ENCODE peak calls at places on chromosome 15, in four cellular contexts. P is B cell, D is mucosa of descending colon, J is MM.1S. V is an unnamed sample.

GRCh38 chr15:89167267-89168176 is 53.9 kb downstream of the RLBP1 start:
- DNase-seq in P (no peak), D (no peak), J (peak; percentile 80), V (peak; percentile 50)

GRCh38 chr15:90160781-90161727 is 40.1 kb upstream of the SEMA4B start:
- DNase-seq in D (peak; percentile 93), J (no peak), P (no peak), V (no peak)

GRCh38 chr15:59002418-59002859 is 15.0 kb downstream of the RNF111 start:
- DNase-seq in D (no peak), J (no peak), P (peak; percentile 31), V (peak; percentile 37)

GRCh38 chr15:78988361-78988911 is 43.6 kb upstream of the CTSH start:
- DNase-seq in J (no peak), P (no peak), D (peak; percentile 58), V (peak; percentile 53)

GRCh38 chr15:82963356-82964341 is 11.1 kb upstream of the HOMER2 start:
- DNase-seq in D (no peak), J (no peak), P (no peak), V (no peak)

GRCh38 chr15:90154246-90154645 is 46.9 kb upstream of the SEMA4B start:
- DNase-seq in D (no peak), P (no peak), J (no peak), V (no peak)

GRCh38 chr15:31263751-31264533 is 62.7 kb upstream of the KLF13 start:
- DNase-seq in P (peak; percentile 91), D (peak; percentile 88), J (peak; percentile 93), V (no peak)

GRCh38 chr15:64452988-64453688 is 7.2 kb upstream of the ZNF609 start:
- DNase-seq in D (no peak), P (no peak), J (no peak), V (no peak)

GRCh38 chr15:39448409-39448808 is 132.5 kb upstream of the THBS1 start:
- DNase-seq in J (no peak), D (no peak), P (no peak), V (no peak)

GRCh38 chr15:100340721-100341661 is 784 bp downstream of the ADAMTS17 start:
- DNase-seq in D (peak; percentile 39), P (peak; percentile 32), J (peak; percentile 43), V (no peak)

GRCh38 chr15:70047386-70048195 is 50.1 kb downstream of the TLE3 start:
- DNase-seq in P (no peak), J (no peak), D (no peak), V (no peak)

GRCh38 chr15:100763764-100764750 is 115.6 kb upstream of the ALDH1A3 start:
- DNase-seq in P (no peak), J (no peak), D (no peak), V (peak; percentile 16)

GRCh38 chr15:99509686-99510461 is 55.9 kb upstream of the MEF2A start:
- DNase-seq in J (no peak), P (peak; percentile 51), D (no peak), V (no peak)

GRCh38 chr15:43441316-43441715 is 51.6 kb downstream of the TP53BP1 start:
- DNase-seq in P (no peak), J (peak; percentile 60), D (no peak), V (peak; percentile 53)

GRCh38 chr15:101045236-101045646 is 126.1 kb downstream of the LRRK1 start:
- DNase-seq in D (no peak), P (no peak), J (no peak), V (no peak)

GRCh38 chr15:80694624-80695098 is 449 bp upstream of the ABHD17C start:
- DNase-seq in P (peak; percentile 67), J (peak; percentile 44), D (peak; percentile 53), V (peak; percentile 31)

GRCh38 chr15:90465140-90465929 is 64.4 kb upstream of the CRTC3 start:
- DNase-seq in P (no peak), D (no peak), J (no peak), V (no peak)

GRCh38 chr15:88839146-88839545 is 35.9 kb downstream of the ACAN start:
- DNase-seq in J (no peak), D (no peak), P (no peak), V (no peak)

GRCh38 chr15:37075777-37076176 is 24.6 kb downstream of the MEIS2 start:
- DNase-seq in D (no peak), J (no peak), P (no peak), V (no peak)

GRCh38 chr15:43748376-43748775 is 2.1 kb downstream of the PDIA3 start:
- DNase-seq in J (no peak), P (peak; percentile 21), D (no peak), V (no peak)

GRCh38 chr15:34109775-34110663 is 8.1 kb downstream of the PGBD4 start:
- DNase-seq in J (no peak), P (peak; percentile 42), D (peak; percentile 15), V (peak; percentile 38)

GRCh38 chr15:41695750-41696436 is 35.7 kb downstream of the MGA start:
- DNase-seq in P (peak; percentile 76), J (no peak), D (peak; percentile 38), V (peak; percentile 82)
- TF ChIP-seq CTCF in P (peak; percentile 66), J (no peak), D (no peak), V (peak; percentile 46)

GRCh38 chr15:66498501-66499386 is 1.2 kb upstream of the SNAPC5 start:
- DNase-seq in J (peak; percentile 53), D (no peak), P (peak; percentile 52), V (no peak)
- TF ChIP-seq CTCF in J (peak; percentile 36), D (no peak), P (peak; percentile 65), V (peak; percentile 25)

GRCh38 chr15:75347222-75348033 is 589 bp downstream of the NEIL1 start:
- DNase-seq in J (peak; percentile 56), P (peak; percentile 94), D (peak; percentile 83), V (peak; percentile 77)
- TF ChIP-seq CTCF in J (no peak), P (no peak), D (no peak), V (no peak)

GRCh38 chr15:67219288-67219687 is 35.2 kb downstream of the AAGAB start:
- DNase-seq in D (no peak), P (no peak), J (no peak), V (no peak)
- TF ChIP-seq CTCF in D (no peak), P (no peak), J (no peak), V (no peak)

GRCh38 chr15:74906450-74907276 is at the start of gene FAM219B:
- DNase-seq in J (peak; percentile 91), P (peak; percentile 83), D (peak; percentile 94), V (peak; percentile 98)
- TF ChIP-seq CTCF in J (no peak), P (no peak), D (no peak), V (no peak)

GRCh38 chr15:28989896-28990295 is 104.1 kb downstream of the APBA2 start:
- DNase-seq in P (no peak), D (no peak), J (no peak), V (no peak)

GRCh38 chr15:28990390-28990789 is 104.6 kb downstream of the APBA2 start:
- DNase-seq in P (no peak), D (no peak), J (no peak), V (no peak)

GRCh38 chr15:28991236-28992171 is 105.7 kb downstream of the APBA2 start:
- DNase-seq in D (no peak), P (no peak), J (no peak), V (no peak)

GRCh38 chr15:28987337-28987736 is 101.6 kb downstream of the APBA2 start:
- DNase-seq in J (no peak), P (no peak), D (no peak), V (no peak)

GRCh38 chr15:28989239-28989830 is 103.6 kb downstream of the APBA2 start:
- DNase-seq in P (no peak), J (peak; percentile 13), D (no peak), V (no peak)
- TF ChIP-seq CTCF in P (no peak), J (no peak), D (no peak), V (no peak)

GRCh38 chr15:81877533-81878227 is 168.1 kb downstream of the MEX3B start:
- DNase-seq in D (no peak), P (no peak), J (no peak), V (no peak)
- TF ChIP-seq CTCF in D (no peak), P (no peak), J (no peak), V (no peak)

DNA sequence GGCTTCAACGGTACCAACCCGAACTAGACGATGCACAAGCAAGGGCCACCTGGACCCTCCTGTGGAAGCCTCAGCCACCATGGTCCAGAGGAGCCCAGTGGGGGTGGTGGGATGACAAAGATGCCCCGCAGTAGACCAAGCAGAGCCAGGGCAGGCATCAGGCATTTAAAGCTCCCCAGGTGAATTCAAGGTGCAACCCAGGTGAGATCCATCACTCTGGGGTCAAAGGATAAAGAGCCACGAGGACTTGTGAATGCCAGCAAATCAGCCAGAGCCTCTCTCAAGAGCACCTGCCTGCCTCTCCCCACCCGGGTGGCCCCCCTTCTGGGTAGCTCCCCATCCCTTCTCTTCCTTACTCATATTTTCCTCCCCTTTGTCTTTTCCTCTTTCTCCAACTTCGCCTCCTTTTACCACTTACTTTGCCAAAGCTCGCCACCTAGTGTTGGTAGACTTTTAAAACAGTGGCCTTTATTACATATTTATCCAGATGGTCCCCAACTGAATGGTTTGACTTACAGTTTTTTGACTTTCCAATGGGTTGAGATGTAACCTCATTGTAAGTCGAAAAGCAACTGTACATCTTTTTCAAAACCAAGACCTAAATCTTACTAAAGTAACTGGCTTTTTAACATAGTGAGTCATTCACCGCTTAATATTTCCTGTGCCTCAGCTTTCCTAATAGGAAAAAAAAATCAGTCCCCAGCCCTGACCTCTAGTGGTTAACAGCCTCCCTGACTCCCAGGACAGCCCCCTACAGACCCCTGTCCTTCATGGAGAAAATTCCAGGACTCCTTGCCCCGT is 18.8 kb downstream of the PLA2G4F start:
- DNase-seq in P (peak; percentile 28), D (no peak), J (peak; percentile 42), V (peak; percentile 62)
- TF ChIP-seq CTCF in P (peak; percentile 66), D (no peak), J (peak; percentile 63), V (peak; percentile 71)

GRCh38 chr15:95655089-95655488 is 675.4 kb upstream of the NR2F2 start:
- DNase-seq in J (no peak), P (no peak), D (no peak), V (no peak)
- TF ChIP-seq CTCF in J (no peak), P (no peak), D (no peak), V (no peak)

GRCh38 chr15:85479071-85479647 is 98.8 kb downstream of the AKAP13 start:
- DNase-seq in P (no peak), D (no peak), J (no peak), V (no peak)
- TF ChIP-seq CTCF in P (no peak), D (no peak), J (no peak), V (no peak)